ENCODE peak calls at places on chromosomes 1 and 21, in four cellular contexts. S is AG10803, X is GM12878, I is AG04449. Z is an unnamed sample.

GRCh38 chr1:154258784-154259183 is 13.6 kb upstream of the HAX1 start:
- DNase-seq in S (no peak), X (no peak), I (no peak), Z (no peak)

GRCh38 chr1:29032839-29033238 is 90.9 kb downstream of the TMEM200B start:
- DNase-seq in S (no peak), X (no peak), I (no peak), Z (no peak)

GRCh38 chr1:232143315-232143886 is 486.5 kb downstream of the SIPA1L2 start:
- DNase-seq in S (peak), X (no peak), I (no peak), Z (no peak)

GRCh38 chr21:41878831-41879189 is 334 bp downstream of the PRDM15 start:
- DNase-seq in S (peak), X (no peak), I (peak), Z (peak)

GRCh38 chr1:244665771-244666217 is 12.9 kb downstream of the DESI2 start:
- DNase-seq in S (peak), X (no peak), I (no peak), Z (no peak)

GRCh38 chr21:45505416-45506021 is 36.7 kb downstream of the SLC19A1 start:
- DNase-seq in S (no peak), X (no peak), I (no peak), Z (no peak)

GRCh38 chr1:34162852-34163766 is 1.9 kb downstream of the CSMD2 start:
- DNase-seq in S (peak), X (no peak), I (peak), Z (peak)

GRCh38 chr1:96464991-96465875 is 256.4 kb upstream of the PTBP2 start:
- DNase-seq in S (peak), X (no peak), I (peak), Z (no peak)

GRCh38 chr1:233656032-233656620 is 42.2 kb downstream of the KCNK1 start:
- DNase-seq in S (no peak), X (no peak), I (no peak), Z (no peak)

GRCh38 chr1:92291372-92291999 is 7.3 kb downstream of the GLMN start:
- DNase-seq in S (peak), X (no peak), I (peak), Z (peak)

GRCh38 chr1:32138965-32139364 is 31.1 kb downstream of the KPNA6 start:
- DNase-seq in S (peak), X (no peak), I (no peak), Z (peak)

GRCh38 chr1:12615916-12616708 is 1.9 kb downstream of the DHRS3 start:
- DNase-seq in S (peak), X (no peak), I (no peak), Z (no peak)

GRCh38 chr1:61097326-61097725 is 15.0 kb downstream of the NFIA start:
- DNase-seq in S (peak), X (no peak), I (peak), Z (no peak)

GRCh38 chr1:8747879-8748825 is 69.3 kb downstream of the RERE start:
- DNase-seq in S (no peak), X (no peak), I (no peak), Z (no peak)

GRCh38 chr1:208243522-208243850 is 698 bp downstream of the PLXNA2 start:
- DNase-seq in S (no peak), X (no peak), I (no peak), Z (no peak)

GRCh38 chr21:34126691-34127090 is 53.3 kb downstream of the MRPS6 start:
- DNase-seq in S (peak), X (no peak), I (no peak), Z (no peak)

GRCh38 chr1:245571872-245572294 is 417.1 kb downstream of the KIF26B start:
- DNase-seq in S (no peak), X (no peak), I (no peak), Z (no peak)

GRCh38 chr1:167551359-167551758 is 2.2 kb downstream of the CREG1 start:
- DNase-seq in S (no peak), X (no peak), I (no peak), Z (no peak)

GRCh38 chr1:24720152-24720551 is 25.1 kb upstream of the CLIC4 start:
- DNase-seq in S (peak), X (no peak), I (no peak), Z (peak)

GRCh38 chr1:114648503-114648902 is 21.3 kb downstream of the DENND2C start:
- DNase-seq in S (no peak), X (no peak), I (no peak), Z (no peak)

GRCh38 chr21:41396452-41397107 is 29.5 kb upstream of the MX1 start:
- DNase-seq in S (no peak), X (no peak), I (no peak), Z (no peak)

GRCh38 chr1:193181985-193182384 is 4.4 kb downstream of the B3GALT2 start:
- DNase-seq in S (no peak), X (no peak), I (no peak), Z (no peak)

GRCh38 chr21:37483776-37484175 is 117.2 kb downstream of the DYRK1A start:
- DNase-seq in S (no peak), X (no peak), I (no peak), Z (no peak)

GRCh38 chr1:208722592-208722991 is 478.4 kb upstream of the PLXNA2 start:
- DNase-seq in S (no peak), X (no peak), I (no peak), Z (no peak)

GRCh38 chr1:119635801-119636390 is 12.2 kb downstream of the ZNF697 start:
- DNase-seq in S (peak), X (no peak), I (no peak), Z (no peak)

GRCh38 chr1:92480813-92481597 is 5.7 kb downstream of the GFI1 start:
- DNase-seq in S (no peak), X (no peak), I (no peak), Z (no peak)

GRCh38 chr1:225366552-225366951 is 61.3 kb downstream of the LBR start:
- DNase-seq in S (no peak), X (no peak), I (no peak), Z (no peak)
- TF ChIP-seq CTCF in S (no peak), X (no peak), I (no peak), Z (no peak)

GRCh38 chr1:27476222-27476621 is 13.7 kb downstream of the WASF2 start:
- DNase-seq in S (no peak), X (no peak), I (no peak), Z (no peak)

GRCh38 chr1:27483659-27484058 is 6.3 kb downstream of the WASF2 start:
- DNase-seq in S (no peak), X (no peak), I (no peak), Z (no peak)

GRCh38 chr1:27478098-27478497 is 11.9 kb downstream of the WASF2 start:
- DNase-seq in S (no peak), X (no peak), I (no peak), Z (no peak)

GRCh38 chr1:27485363-27485762 is 4.6 kb downstream of the WASF2 start:
- DNase-seq in S (no peak), X (no peak), I (no peak), Z (no peak)

DNA sequence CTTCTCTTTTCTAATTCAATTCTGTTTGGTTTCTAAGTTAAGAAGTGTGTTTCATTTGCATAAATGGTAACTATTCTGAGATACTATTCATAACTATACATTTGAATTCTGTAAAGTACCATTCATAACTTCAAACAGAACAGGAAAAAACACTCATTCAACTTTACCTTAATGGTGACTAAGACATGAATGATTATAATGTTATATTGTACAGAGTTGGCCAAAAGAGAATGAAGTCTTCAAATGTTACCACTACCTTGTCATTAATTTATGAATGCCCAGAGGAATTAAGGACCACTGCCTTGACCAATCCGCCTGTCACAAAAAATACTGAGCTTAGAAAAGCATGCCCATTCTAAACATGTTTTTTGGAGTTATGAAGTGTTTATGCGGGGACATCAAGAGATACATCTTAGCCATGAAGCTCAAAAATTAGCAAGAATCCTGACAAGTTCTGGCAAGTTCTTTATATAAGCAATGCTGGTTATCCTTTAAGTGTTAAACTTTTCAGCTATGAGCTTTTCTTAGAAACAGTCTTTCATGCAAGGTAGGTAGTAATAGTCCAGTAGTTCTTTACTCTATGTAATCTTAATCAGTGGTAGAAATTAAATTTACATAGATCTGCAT is 7.9 kb downstream of the WASF2 start:
- DNase-seq in S (no peak), X (no peak), I (no peak), Z (no peak)
- TF ChIP-seq CTCF in S (no peak), X (no peak), I (no peak), Z (no peak)

GRCh38 chr1:155598842-155599331 is 11.1 kb upstream of the MSTO1 start:
- DNase-seq in S (peak), X (no peak), I (peak), Z (peak)
- TF ChIP-seq CTCF in S (peak), X (no peak), I (no peak), Z (no peak)

GRCh38 chr1:26761217-26761616 is 26.5 kb upstream of the PIGV start:
- DNase-seq in S (no peak), X (no peak), I (no peak), Z (no peak)
- TF ChIP-seq CTCF in S (no peak), X (no peak), I (peak), Z (peak)

GRCh38 chr21:18384771-18385170 is 18.8 kb downstream of the TMPRSS15 start:
- DNase-seq in S (no peak), X (no peak), I (no peak), Z (no peak)
- TF ChIP-seq CTCF in S (no peak), X (no peak), I (peak), Z (peak)

GRCh38 chr1:89548486-89548857 is 23.8 kb downstream of the LRRC8B start:
- DNase-seq in S (no peak), X (no peak), I (no peak), Z (no peak)
- TF ChIP-seq CTCF in S (no peak), X (no peak), I (no peak), Z (no peak)

GRCh38 chr1:89632213-89633102 is 462 bp upstream of the LRRC8C start:
- DNase-seq in S (peak), X (no peak), I (no peak), Z (no peak)
- TF ChIP-seq CTCF in S (peak), X (peak), I (peak), Z (no peak)

DNA sequence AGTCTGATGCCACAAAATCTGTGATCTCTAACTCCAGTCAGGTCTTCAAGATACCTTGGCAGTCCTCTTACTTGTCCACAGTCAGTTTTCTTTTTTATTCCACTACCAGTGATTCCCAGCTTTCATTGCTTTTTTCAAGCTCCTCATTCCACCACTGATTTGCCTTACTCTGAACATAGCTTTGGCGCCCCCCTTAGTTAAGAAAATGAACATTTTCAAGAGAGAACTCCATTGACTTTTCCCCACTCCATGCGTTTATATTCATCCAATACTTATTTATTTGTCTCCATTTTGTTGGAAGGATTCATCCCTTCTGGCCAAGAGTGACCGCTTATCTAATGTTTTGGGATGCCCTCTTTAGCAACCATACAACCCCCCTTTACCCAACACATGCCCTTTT is 33.9 kb upstream of the IPO9 start:
- DNase-seq in S (peak), X (no peak), I (no peak), Z (no peak)
- TF ChIP-seq CTCF in S (peak), X (peak), I (peak), Z (peak)

Z was measured in HFF-Myc.